ENCODE peak calls at places on chromosome 6, in four cellular contexts. X, B, F and K are unnamed samples.

GRCh38 chr6:45691426-45691825 is 313.7 kb upstream of the SUPT3H start:
- DNase-seq in B (no peak), F (no peak), X (no peak), K (no peak)

GRCh38 chr6:7505196-7505699 is 36.2 kb upstream of the DSP start:
- DNase-seq in F (no peak), B (peak), X (peak), K (peak)

GRCh38 chr6:46370622-46371021 is 120.6 kb downstream of the RCAN2 start:
- DNase-seq in X (no peak), B (peak), F (no peak), K (no peak)

GRCh38 chr6:3884007-3884745 is 35.0 kb downstream of the FAM50B start:
- DNase-seq in B (no peak), F (no peak), X (peak), K (no peak)

GRCh38 chr6:136985502-136985901 is 59.3 kb downstream of the IL20RA start:
- DNase-seq in B (no peak), F (no peak), X (no peak), K (no peak)

GRCh38 chr6:52221302-52221701 is 23.0 kb downstream of the IL17F start:
- DNase-seq in X (no peak), B (no peak), F (no peak), K (no peak)

GRCh38 chr6:7087066-7087465 is 20.7 kb upstream of the RREB1 start:
- DNase-seq in F (no peak), B (no peak), X (no peak), K (no peak)

GRCh38 chr6:107489636-107490567 is at the start of gene SOBP:
- DNase-seq in X (peak), F (peak), B (peak), K (peak)

GRCh38 chr6:72386324-72386723 is 235.5 kb upstream of the KCNQ5 start:
- DNase-seq in F (no peak), X (no peak), B (no peak), K (no peak)

GRCh38 chr6:5453531-5453930 is 192.2 kb downstream of the FARS2 start:
- DNase-seq in F (no peak), B (no peak), X (no peak), K (no peak)

GRCh38 chr6:1063671-1064355 is 248.1 kb upstream of the FOXQ1 start:
- DNase-seq in X (no peak), B (no peak), F (no peak), K (no peak)

GRCh38 chr6:83270971-83271714 is 78.0 kb downstream of the RWDD2A start:
- DNase-seq in F (no peak), X (no peak), B (no peak), K (no peak)

GRCh38 chr6:50995036-50995435 is 176.4 kb downstream of the TFAP2B start:
- DNase-seq in F (no peak), X (no peak), B (no peak), K (no peak)

GRCh38 chr6:3151705-3152104 is 5.6 kb downstream of the TUBB2A start:
- DNase-seq in F (no peak), X (no peak), B (no peak), K (no peak)

GRCh38 chr6:157020398-157021266 is 243.5 kb downstream of the ARID1B start:
- DNase-seq in F (no peak), B (peak), X (peak), K (peak)

GRCh38 chr6:97440590-97441176 is 157.7 kb upstream of the MMS22L start:
- DNase-seq in X (peak), B (peak), F (no peak), K (peak)

GRCh38 chr6:20092071-20092566 is 120.2 kb downstream of the MBOAT1 start:
- DNase-seq in B (peak), X (peak), F (peak), K (no peak)

GRCh38 chr6:87276624-87277023 is 45.8 kb upstream of the SMIM8 start:
- DNase-seq in B (no peak), X (no peak), F (no peak), K (no peak)

GRCh38 chr6:82704048-82704447 is 340.4 kb downstream of the TPBG start:
- DNase-seq in B (no peak), F (no peak), X (no peak), K (no peak)

GRCh38 chr6:85127179-85127498 is 322.7 kb upstream of the NT5E start:
- DNase-seq in F (no peak), X (no peak), B (no peak), K (no peak)

GRCh38 chr6:85129881-85130280 is 320.0 kb upstream of the NT5E start:
- DNase-seq in F (no peak), B (no peak), X (peak), K (no peak)

GRCh38 chr6:85124472-85125428 is 325.1 kb upstream of the NT5E start:
- DNase-seq in X (peak), B (no peak), F (no peak), K (no peak)

GRCh38 chr6:85127696-85128225 is 322.1 kb upstream of the NT5E start:
- DNase-seq in B (no peak), X (no peak), F (no peak), K (no peak)

GRCh38 chr6:85126448-85127178 is 323.3 kb upstream of the NT5E start:
- DNase-seq in F (peak), B (peak), X (peak), K (peak)
- TF ChIP-seq HMGXB4 in F (no peak), B (no peak), X (no peak), K (peak)

GRCh38 chr6:133431031-133431430 is 189.9 kb downstream of the EYA4 start:
- DNase-seq in B (no peak), F (no peak), X (no peak), K (no peak)

GRCh38 chr6:133435065-133435728 is 194.0 kb downstream of the EYA4 start:
- DNase-seq in X (no peak), F (no peak), B (no peak), K (no peak)

GRCh38 chr6:133441491-133441890 is 200.3 kb downstream of the EYA4 start:
- DNase-seq in X (no peak), B (no peak), F (no peak), K (no peak)

GRCh38 chr6:133432021-133432989 is 191.1 kb downstream of the EYA4 start:
- DNase-seq in X (no peak), B (no peak), F (no peak), K (peak)

GRCh38 chr6:133436652-133437051 is 195.5 kb downstream of the EYA4 start:
- DNase-seq in F (no peak), B (no peak), X (no peak), K (no peak)
- TF ChIP-seq HMGXB4 in F (no peak), B (no peak), X (no peak), K (no peak)

DNA sequence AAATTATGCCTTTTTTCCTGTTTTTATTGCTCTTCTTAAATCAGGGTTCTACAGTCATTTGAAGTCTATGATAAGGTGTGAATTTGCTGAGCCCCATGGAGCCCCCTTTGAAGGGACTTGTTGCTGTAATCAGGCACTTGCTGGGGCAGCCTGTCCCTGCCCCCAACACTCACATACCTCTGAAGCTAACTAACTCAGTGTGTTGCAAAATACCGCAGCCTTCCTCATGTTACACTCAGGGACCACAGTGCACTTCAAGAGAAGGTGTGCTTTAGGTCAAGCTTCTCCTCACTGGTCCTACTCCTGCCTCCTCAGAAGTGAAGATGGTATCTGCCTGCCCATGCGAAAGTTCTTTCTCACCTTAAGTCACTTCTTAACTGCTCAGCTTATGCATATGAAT is 66.1 kb upstream of the GLP1R start:
- DNase-seq in F (no peak), B (no peak), X (no peak), K (no peak)
- TF ChIP-seq HMGXB4 in F (no peak), B (no peak), X (no peak), K (no peak)

GRCh38 chr6:25387921-25388320 is 108.7 kb downstream of the CARMIL1 start:
- DNase-seq in F (no peak), B (no peak), X (no peak), K (no peak)

GRCh38 chr6:25387483-25387882 is 108.3 kb downstream of the CARMIL1 start:
- DNase-seq in F (no peak), X (no peak), B (no peak), K (no peak)

GRCh38 chr6:25381077-25381476 is 101.9 kb downstream of the CARMIL1 start:
- DNase-seq in B (no peak), F (no peak), X (no peak), K (no peak)

GRCh38 chr6:25384967-25385366 is 105.8 kb downstream of the CARMIL1 start:
- DNase-seq in X (no peak), F (no peak), B (no peak), K (no peak)

GRCh38 chr6:25384234-25384633 is 105.1 kb downstream of the CARMIL1 start:
- DNase-seq in X (no peak), F (no peak), B (no peak), K (no peak)
- TF ChIP-seq HMGXB4 in X (no peak), F (no peak), B (no peak), K (no peak)

DNA sequence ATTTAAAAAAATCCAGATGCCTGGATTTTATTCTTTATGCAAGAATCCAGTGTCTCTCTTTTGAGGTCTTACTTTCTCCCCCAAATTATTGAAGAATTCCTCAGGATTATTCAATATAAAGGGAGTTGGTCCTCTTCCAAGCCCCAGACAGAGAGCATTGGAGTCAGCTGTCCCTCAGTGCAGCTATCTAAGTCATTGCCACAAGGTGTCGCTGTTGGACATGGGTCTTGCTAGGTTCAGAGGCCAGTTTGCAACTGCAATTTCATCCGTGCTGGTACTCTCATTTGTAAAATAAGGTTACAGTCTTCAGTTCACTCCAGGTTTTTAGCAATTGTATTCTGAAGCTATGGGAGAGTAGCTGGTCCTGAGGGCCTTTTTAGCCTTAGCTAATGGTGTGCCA is 27.8 kb downstream of the CCN2 start:
- DNase-seq in B (peak), F (peak), X (peak), K (peak)
- TF ChIP-seq HMGXB4 in B (no peak), F (no peak), X (no peak), K (no peak)

DNA sequence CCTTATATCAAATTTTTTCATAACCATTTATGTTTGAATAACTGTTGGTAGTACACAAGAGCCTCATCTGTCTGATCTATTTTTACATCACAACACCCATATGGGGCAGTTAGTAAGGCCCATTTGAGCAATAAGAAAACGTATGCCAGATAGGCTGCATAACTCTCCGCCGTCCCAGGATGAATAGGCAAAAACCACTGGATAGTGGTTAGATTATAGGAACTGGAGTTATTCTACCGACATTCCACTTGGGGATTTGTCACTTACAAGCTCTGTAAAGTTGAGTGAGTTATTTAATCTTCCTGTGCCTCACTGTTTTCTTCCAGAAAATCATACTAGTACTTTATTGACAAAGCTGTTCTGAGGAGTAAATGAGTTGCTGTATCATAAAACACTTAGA is 881.9 kb downstream of the QKI start:
- DNase-seq in F (no peak), B (no peak), X (no peak), K (no peak)
- TF ChIP-seq HMGXB4 in F (no peak), B (no peak), X (no peak), K (no peak)

GRCh38 chr6:84582997-84583396 is 181.4 kb downstream of the TBX18 start:
- DNase-seq in B (no peak), X (no peak), F (no peak), K (no peak)

GRCh38 chr6:84583784-84584183 is 180.6 kb downstream of the TBX18 start:
- DNase-seq in B (no peak), F (no peak), X (no peak), K (no peak)

GRCh38 chr6:84588697-84589080 is 175.7 kb downstream of the TBX18 start:
- DNase-seq in X (no peak), B (no peak), F (no peak), K (no peak)
- TF ChIP-seq HMGXB4 in X (no peak), B (no peak), F (no peak), K (no peak)

DNA sequence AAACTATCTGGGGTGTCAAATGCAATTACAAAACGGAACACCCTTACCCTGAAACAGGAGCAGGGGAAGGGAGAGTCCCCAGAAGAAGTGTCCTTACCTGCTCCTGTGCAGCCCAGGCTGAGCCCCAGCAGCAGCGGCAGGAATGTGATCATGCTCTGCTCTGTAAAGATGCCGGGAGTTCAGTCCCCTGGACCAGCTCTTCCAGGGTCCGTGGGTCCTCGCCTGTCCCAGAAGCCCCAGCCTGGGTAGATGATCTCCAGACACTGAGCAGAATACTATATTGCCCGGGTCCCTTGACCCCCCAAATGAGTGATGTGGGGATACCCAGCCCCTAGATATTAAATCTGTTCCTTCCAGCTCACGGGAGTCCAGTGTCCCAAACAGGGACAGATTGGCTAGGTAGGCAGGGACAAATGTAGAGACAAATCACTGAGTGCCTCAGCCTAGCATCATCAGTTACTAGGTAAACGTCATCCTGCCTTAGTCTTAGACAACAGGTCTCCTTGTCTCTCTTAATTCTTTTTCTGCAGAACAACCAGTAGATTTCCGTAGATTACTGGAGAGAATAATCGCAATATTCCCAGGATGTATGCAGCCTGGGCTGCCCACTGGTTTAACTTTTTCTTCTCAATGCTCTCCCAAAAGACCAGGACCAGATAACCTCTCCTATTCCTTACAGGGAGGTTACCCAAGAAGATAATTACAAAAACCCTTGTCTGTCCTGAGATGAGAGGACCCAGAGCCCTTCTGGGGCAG is at the start of gene HLA-DMB:
- DNase-seq in X (peak), B (peak), F (no peak), K (peak)
- TF ChIP-seq HMGXB4 in X (no peak), B (no peak), F (no peak), K (no peak)

DNA sequence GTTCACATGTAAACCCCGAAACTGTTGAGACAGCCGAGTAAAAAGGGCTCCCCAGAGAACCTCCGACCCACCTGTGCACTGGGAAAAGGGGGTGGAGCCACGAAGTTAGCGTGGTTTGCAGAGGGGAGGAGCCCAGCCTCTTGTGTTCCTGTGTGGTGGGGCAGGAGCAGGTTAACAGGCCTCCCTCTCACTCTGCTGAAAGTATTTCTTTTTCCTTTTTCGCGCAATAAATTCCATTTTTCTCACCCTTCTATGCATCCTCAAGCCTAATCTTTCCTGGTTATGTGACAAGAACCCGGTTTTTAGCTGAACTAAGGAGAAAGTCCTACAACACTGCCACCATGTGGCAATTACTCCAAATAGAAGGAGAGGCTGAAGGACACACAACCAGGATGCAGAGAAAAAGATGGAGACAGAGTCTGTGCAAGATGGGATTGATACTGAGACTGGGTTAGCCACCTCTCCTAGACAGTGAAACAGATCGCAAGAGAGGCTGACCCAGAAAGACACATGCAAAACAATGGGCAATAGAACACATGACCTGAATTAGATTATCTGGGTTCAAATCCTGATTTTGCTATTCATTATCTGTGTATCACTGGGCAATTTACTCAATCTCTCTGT is 168.7 kb upstream of the PRSS16 start:
- DNase-seq in X (peak), F (peak), B (peak), K (peak)
- TF ChIP-seq HMGXB4 in X (no peak), F (peak), B (peak), K (no peak)

GRCh38 chr6:25005010-25005409 is 69.2 kb upstream of the RIPOR2 start:
- DNase-seq in F (no peak), B (no peak), X (no peak), K (no peak)

GRCh38 chr6:25006075-25006474 is 70.3 kb upstream of the RIPOR2 start:
- DNase-seq in F (no peak), B (no peak), X (no peak), K (no peak)

GRCh38 chr6:25002326-25003066 is 66.7 kb upstream of the RIPOR2 start:
- DNase-seq in F (no peak), B (no peak), X (no peak), K (no peak)

GRCh38 chr6:25006565-25007001 is 70.8 kb upstream of the RIPOR2 start:
- DNase-seq in B (no peak), X (no peak), F (no peak), K (no peak)

GRCh38 chr6:25004357-25004756 is 68.6 kb upstream of the RIPOR2 start:
- DNase-seq in F (no peak), B (no peak), X (no peak), K (no peak)
- TF ChIP-seq HMGXB4 in F (no peak), B (no peak), X (no peak), K (no peak)